ENCODE peak calls at places on chromosome 14, in six cellular contexts. Y, L, Z, E, B and C are unnamed samples.

GRCh38 chr14:95320076-95320895 is 578 bp upstream of the CLMN start:
- DNase-seq in Y (peak; percentile 17), L (peak; percentile 79), Z (no peak), E (no peak), B (peak; percentile 56), C (peak; percentile 4)

GRCh38 chr14:65346895-65347294 is 65.6 kb upstream of the FUT8 start:
- DNase-seq in Y (no peak), L (no peak), Z (no peak), E (no peak), B (no peak), C (no peak)

GRCh38 chr14:68349900-68350323 is 443.0 kb downstream of the ZFP36L1 start:
- DNase-seq in Y (no peak), L (no peak), Z (no peak), E (no peak), B (no peak), C (no peak)

GRCh38 chr14:28577711-28578131 is 188.9 kb upstream of the FOXG1 start:
- DNase-seq in Y (peak; percentile 78), L (no peak), Z (no peak), E (no peak), B (peak; percentile 1), C (no peak)

GRCh38 chr14:53999061-53999488 is 42.5 kb upstream of the BMP4 start:
- DNase-seq in Y (peak; percentile 23), L (no peak), Z (peak; percentile 30), E (no peak), B (peak; percentile 12), C (no peak)

GRCh38 chr14:68104518-68104917 is 284.9 kb downstream of the RAD51B start:
- DNase-seq in Y (peak; percentile 81), L (no peak), Z (no peak), E (no peak), B (no peak), C (no peak)

GRCh38 chr14:68401320-68401719 is 391.5 kb downstream of the ZFP36L1 start:
- DNase-seq in Y (no peak), L (no peak), Z (no peak), E (no peak), B (no peak), C (no peak)

GRCh38 chr14:78152246-78153068 is 17.7 kb upstream of the NRXN3 start:
- DNase-seq in Y (no peak), L (no peak), Z (no peak), E (no peak), B (no peak), C (no peak)

GRCh38 chr14:74980746-74981661 is 21.7 kb upstream of the EIF2B2 start:
- DNase-seq in Y (peak; percentile 66), L (peak; percentile 90), Z (peak; percentile 61), E (no peak), B (peak; percentile 60), C (no peak)

GRCh38 chr14:37721976-37722659 is 126.7 kb downstream of the TTC6 start:
- DNase-seq in Y (peak; percentile 41), L (no peak), Z (no peak), E (no peak), B (no peak), C (no peak)

GRCh38 chr14:97028382-97028781 is 231.2 kb downstream of the VRK1 start:
- DNase-seq in Y (no peak), L (no peak), Z (no peak), E (no peak), B (no peak), C (no peak)

GRCh38 chr14:80426686-80427085 is 215.4 kb upstream of the DIO2 start:
- DNase-seq in Y (peak; percentile 66), L (no peak), Z (no peak), E (no peak), B (no peak), C (no peak)

GRCh38 chr14:63890553-63890952 is 37.7 kb downstream of the SYNE2 start:
- DNase-seq in Y (no peak), L (no peak), Z (no peak), E (no peak), B (no peak), C (no peak)

GRCh38 chr14:33564774-33565630 is 385.9 kb downstream of the EGLN3 start:
- DNase-seq in Y (peak; percentile 88), L (peak; percentile 69), Z (peak; percentile 14), E (no peak), B (peak; percentile 23), C (no peak)

GRCh38 chr14:80055912-80056801 is 155.1 kb downstream of the DIO2 start:
- DNase-seq in Y (peak; percentile 55), L (peak; percentile 82), Z (peak; percentile 70), E (no peak), B (no peak), C (no peak)

GRCh38 chr14:30389134-30389900 is 169.6 kb upstream of the G2E3 start:
- DNase-seq in Y (peak; percentile 4), L (no peak), Z (no peak), E (no peak), B (peak; percentile 5), C (no peak)